ENCODE peak calls at places on chromosome 15, in nine cellular contexts. U is GM12891; E is neural crest cell; G is KBM-7; Y is stimulated activated effector memory CD8-positive, alpha-beta T cell treated with anti-CD3 and anti-CD28 coated beads, Interleukin-12 subunit alpha, Interleukin-12 subunit beta, amount 100 ng/mL, for 72 hours; D is Kasumi-1; J is HFFc6; A is activated T-cell treated with anti-CD3 and anti-CD28 coated beads, Interleukin-2, amount 50 U/mL, for 1 hour; V is MV-4-11. Q is an unnamed sample.

GRCh38 chr15:43287254-43287653 is 20.5 kb upstream of the TGM5 start:
- DNase-seq in U (no peak), E (no peak), G (no peak), Y (no peak), D (no peak), J (no peak), A (no peak), V (no peak), Q (no peak)

GRCh38 chr15:51755790-51756189 is 4.4 kb downstream of the TMOD2 start:
- DNase-seq in U (no peak), E (no peak), G (peak), Y (no peak), D (peak), J (no peak), A (no peak), V (peak), Q (no peak)

GRCh38 chr15:34223904-34224596 is 766 bp upstream of the EMC4 start:
- DNase-seq in U (no peak), E (no peak), G (no peak), Y (no peak), D (peak), J (peak), A (no peak), V (peak), Q (peak)

GRCh38 chr15:91278956-91279355 is 178.9 kb downstream of the SV2B start:
- DNase-seq in U (no peak), E (no peak), G (no peak), Y (no peak), D (no peak), J (no peak), A (no peak), V (no peak), Q (no peak)

GRCh38 chr15:29670945-29671307 is 151.3 kb downstream of the TJP1 start:
- DNase-seq in U (no peak), E (no peak), G (no peak), Y (no peak), D (no peak), J (peak), A (no peak), V (no peak), Q (peak)

GRCh38 chr15:96551722-96552121 is 221.2 kb downstream of the NR2F2 start:
- DNase-seq in U (no peak), E (no peak), G (no peak), Y (no peak), D (no peak), J (no peak), A (no peak), V (no peak), Q (no peak)

GRCh38 chr15:94119215-94119815 is 112.0 kb upstream of the MCTP2 start:
- DNase-seq in U (no peak), E (no peak), G (no peak), Y (no peak), D (no peak), J (no peak), A (no peak), V (no peak), Q (no peak)

GRCh38 chr15:85380860-85381535 is 595 bp downstream of the AKAP13 start:
- DNase-seq in U (peak), E (no peak), G (peak), Y (peak), D (no peak), J (no peak), A (peak), V (no peak), Q (peak)

GRCh38 chr15:69143756-69144436 is 16.5 kb upstream of the GLCE start:
- DNase-seq in U (no peak), E (no peak), G (no peak), Y (no peak), D (no peak), J (no peak), A (no peak), V (no peak), Q (no peak)

GRCh38 chr15:29740692-29741311 is 81.5 kb downstream of the TJP1 start:
- DNase-seq in U (no peak), E (no peak), G (no peak), Y (no peak), D (no peak), J (no peak), A (no peak), V (no peak), Q (no peak)

GRCh38 chr15:41115652-41116115 is 396 bp downstream of the INO80 start:
- DNase-seq in U (peak), E (no peak), G (no peak), Y (peak), D (peak), J (peak), A (peak), V (peak), Q (peak)

GRCh38 chr15:31574761-31575160 is 248.1 kb downstream of the KLF13 start:
- DNase-seq in U (no peak), E (no peak), G (no peak), Y (no peak), D (no peak), J (no peak), A (no peak), V (no peak), Q (no peak)

GRCh38 chr15:50765202-50765967 is at the start of gene SPPL2A:
- DNase-seq in U (peak), E (peak), G (peak), Y (peak), D (peak), J (peak), A (peak), V (peak), Q (peak)

GRCh38 chr15:48617619-48618018 is 27.9 kb downstream of the FBN1 start:
- DNase-seq in U (no peak), E (no peak), G (no peak), Y (no peak), D (no peak), J (no peak), A (no peak), V (peak), Q (no peak)

GRCh38 chr15:56244811-56245576 is 1.3 kb upstream of the RFX7 start:
- DNase-seq in U (no peak), E (no peak), G (no peak), Y (peak), D (peak), J (no peak), A (peak), V (no peak), Q (no peak)

GRCh38 chr15:69551391-69552056 is 98.9 kb downstream of the RPLP1 start:
- DNase-seq in U (no peak), E (no peak), G (no peak), Y (no peak), D (no peak), J (no peak), A (no peak), V (no peak), Q (no peak)

GRCh38 chr15:25717116-25717755 is 145.9 kb downstream of the ATP10A start:
- DNase-seq in U (peak), E (no peak), G (no peak), Y (no peak), D (no peak), J (no peak), A (no peak), V (no peak), Q (no peak)

GRCh38 chr15:78374436-78375393 is 34.6 kb downstream of the CRABP1 start:
- DNase-seq in U (no peak), E (no peak), G (peak), Y (no peak), D (no peak), J (no peak), A (no peak), V (peak), Q (peak)

GRCh38 chr15:63983071-63983711 is 63.1 kb downstream of the DAPK2 start:
- DNase-seq in U (no peak), E (peak), G (peak), Y (no peak), D (peak), J (no peak), A (no peak), V (no peak), Q (no peak)

GRCh38 chr15:75211436-75212199 is 9.9 kb downstream of the C15orf39 start:
- DNase-seq in U (no peak), E (no peak), G (no peak), Y (no peak), D (no peak), J (no peak), A (no peak), V (no peak), Q (peak)

GRCh38 chr15:93366387-93367100 is 277.5 kb upstream of the RGMA start:
- DNase-seq in U (no peak), E (no peak), G (no peak), Y (no peak), D (no peak), J (no peak), A (no peak), V (no peak), Q (no peak)

GRCh38 chr15:96331141-96331941 is 841 bp downstream of the NR2F2 start:
- DNase-seq in U (no peak), E (no peak), G (no peak), Y (no peak), D (no peak), J (peak), A (no peak), V (no peak), Q (peak)

GRCh38 chr15:75153084-75153483 is 48.6 kb upstream of the C15orf39 start:
- DNase-seq in U (peak), E (no peak), G (peak), Y (no peak), D (peak), J (peak), A (no peak), V (peak), Q (peak)

GRCh38 chr15:73637527-73637926 is 4.3 kb upstream of the NPTN start:
- DNase-seq in U (no peak), E (no peak), G (no peak), Y (no peak), D (no peak), J (peak), A (no peak), V (no peak), Q (no peak)

GRCh38 chr15:35481992-35482391 is 64.0 kb downstream of the DPH6 start:
- DNase-seq in U (no peak), E (no peak), G (no peak), Y (no peak), D (no peak), J (peak), A (no peak), V (no peak), Q (peak)